ENCODE peak calls at places on chromosomes 7 and 10, in five cellular contexts. One of them, this sample, is unnamed.

GRCh38 chr10:111923032-111923431 is 260.5 kb downstream of the GPAM start:
- DNase-seq in K562: no peak
- DNase-seq in SK-N-SH: no peak
- DNase-seq in HepG2: no peak
- DNase-seq in GM12878: no peak
- DNase-seq in this sample: no peak

GRCh38 chr7:23471090-23471859 is 984 bp upstream of the IGF2BP3 start:
- DNase-seq in K562: peak
- DNase-seq in SK-N-SH: peak
- DNase-seq in HepG2: peak
- DNase-seq in GM12878: no peak
- DNase-seq in this sample: no peak

GRCh38 chr10:67668448-67668847 is 27.5 kb downstream of the CTNNA3 start:
- DNase-seq in K562: no peak
- DNase-seq in SK-N-SH: no peak
- DNase-seq in HepG2: peak
- DNase-seq in GM12878: no peak
- DNase-seq in this sample: no peak

GRCh38 chr7:9498303-9498702 is 1064.9 kb downstream of the NXPH1 start:
- DNase-seq in K562: no peak
- DNase-seq in SK-N-SH: no peak
- DNase-seq in HepG2: no peak
- DNase-seq in GM12878: no peak
- DNase-seq in this sample: no peak

GRCh38 chr10:2120781-2121180 is 383.5 kb upstream of the ADARB2 start:
- DNase-seq in K562: no peak
- DNase-seq in SK-N-SH: no peak
- DNase-seq in HepG2: no peak
- DNase-seq in GM12878: no peak
- DNase-seq in this sample: no peak

GRCh38 chr10:121695731-121696464 is 97.7 kb upstream of the FGFR2 start:
- DNase-seq in K562: no peak
- DNase-seq in SK-N-SH: no peak
- DNase-seq in HepG2: peak
- DNase-seq in GM12878: no peak
- DNase-seq in this sample: no peak

GRCh38 chr7:99314504-99314903 is 11.2 kb upstream of the ARPC1A start:
- DNase-seq in K562: no peak
- DNase-seq in SK-N-SH: no peak
- DNase-seq in HepG2: no peak
- DNase-seq in GM12878: peak
- DNase-seq in this sample: no peak

GRCh38 chr10:83917519-83918506 is 221.5 kb upstream of the GHITM start:
- DNase-seq in K562: peak
- DNase-seq in SK-N-SH: no peak
- DNase-seq in HepG2: peak
- DNase-seq in GM12878: peak
- DNase-seq in this sample: no peak

GRCh38 chr10:67156239-67156638 is 230.4 kb downstream of the LRRTM3 start:
- DNase-seq in K562: no peak
- DNase-seq in SK-N-SH: no peak
- DNase-seq in HepG2: no peak
- DNase-seq in GM12878: no peak
- DNase-seq in this sample: no peak

GRCh38 chr10:103605359-103606156 is 112.1 kb downstream of the NEURL1 start:
- DNase-seq in K562: peak
- DNase-seq in SK-N-SH: peak
- DNase-seq in HepG2: peak
- DNase-seq in GM12878: no peak
- DNase-seq in this sample: peak

GRCh38 chr10:88754272-88754671 is 5.5 kb upstream of the LIPN start:
- DNase-seq in K562: no peak
- DNase-seq in SK-N-SH: peak
- DNase-seq in HepG2: no peak
- DNase-seq in GM12878: no peak
- DNase-seq in this sample: no peak

GRCh38 chr7:7266257-7266656 is 83.9 kb downstream of the C1GALT1 start:
- DNase-seq in K562: no peak
- DNase-seq in SK-N-SH: no peak
- DNase-seq in HepG2: no peak
- DNase-seq in GM12878: no peak
- DNase-seq in this sample: no peak
- TF ChIP-seq SIN3A in K562: no peak
- TF ChIP-seq SIN3A in SK-N-SH: no peak
- TF ChIP-seq SIN3A in HepG2: no peak
- TF ChIP-seq SIN3A in GM12878: no peak
- TF ChIP-seq SIN3A in this sample: no peak

GRCh38 chr7:116776610-116777289 is 85.6 kb upstream of the CAPZA2 start:
- DNase-seq in K562: no peak
- DNase-seq in SK-N-SH: no peak
- DNase-seq in HepG2: no peak
- DNase-seq in GM12878: peak
- DNase-seq in this sample: peak

GRCh38 chr7:116776046-116776445 is 86.3 kb upstream of the CAPZA2 start:
- DNase-seq in K562: no peak
- DNase-seq in SK-N-SH: no peak
- DNase-seq in HepG2: no peak
- DNase-seq in GM12878: no peak
- DNase-seq in this sample: no peak

GRCh38 chr7:116779921-116780320 is 82.5 kb upstream of the CAPZA2 start:
- DNase-seq in K562: no peak
- DNase-seq in SK-N-SH: no peak
- DNase-seq in HepG2: no peak
- DNase-seq in GM12878: no peak
- DNase-seq in this sample: no peak

GRCh38 chr7:116779222-116779621 is 83.2 kb upstream of the CAPZA2 start:
- DNase-seq in K562: no peak
- DNase-seq in SK-N-SH: no peak
- DNase-seq in HepG2: no peak
- DNase-seq in GM12878: no peak
- DNase-seq in this sample: no peak

DNA sequence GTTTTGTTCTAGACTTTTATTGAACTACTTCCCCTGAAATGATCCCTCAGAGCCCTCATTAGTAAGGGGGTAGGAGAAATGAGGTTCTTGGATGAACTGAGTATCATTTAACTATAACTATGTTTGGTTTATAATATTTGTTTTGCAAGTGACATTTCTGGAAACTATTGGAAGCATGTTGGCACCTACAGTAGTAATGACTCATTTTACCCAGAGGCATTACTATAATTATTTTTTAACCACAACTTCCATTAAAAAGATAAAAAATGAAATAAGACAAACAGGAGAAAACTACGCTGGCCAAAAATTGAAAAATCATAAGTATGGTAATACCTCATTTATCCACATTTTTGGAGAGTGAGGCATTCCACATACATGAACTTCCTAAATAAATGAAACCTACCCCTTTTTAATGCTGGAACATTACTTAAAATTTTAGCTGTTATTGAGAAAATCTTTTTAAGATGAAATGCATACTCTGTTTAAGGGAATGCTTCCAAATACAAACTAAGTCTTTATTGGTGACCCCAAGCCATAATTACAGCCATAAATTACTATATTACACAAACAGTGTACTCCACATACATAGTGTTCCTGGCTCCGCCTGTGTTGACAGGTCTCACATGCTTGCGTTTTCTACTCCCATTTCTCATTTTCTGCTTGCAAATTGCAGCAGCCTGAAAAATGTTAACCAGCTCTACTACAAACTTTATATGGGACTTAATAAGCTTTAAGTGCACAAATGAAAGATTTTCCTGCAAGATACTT is 84.6 kb upstream of the CAPZA2 start:
- DNase-seq in K562: no peak
- DNase-seq in SK-N-SH: no peak
- DNase-seq in HepG2: no peak
- DNase-seq in GM12878: no peak
- DNase-seq in this sample: no peak
- TF ChIP-seq REST in K562: no peak
- TF ChIP-seq REST in SK-N-SH: no peak
- TF ChIP-seq REST in HepG2: no peak
- TF ChIP-seq REST in GM12878: no peak
- TF ChIP-seq REST in this sample: no peak

GRCh38 chr10:62610649-62611229 is 193.8 kb upstream of the ADO start:
- DNase-seq in K562: peak
- DNase-seq in SK-N-SH: peak
- DNase-seq in HepG2: peak
- DNase-seq in GM12878: no peak
- DNase-seq in this sample: no peak
- TF ChIP-seq SIN3A in K562: no peak
- TF ChIP-seq SIN3A in SK-N-SH: no peak
- TF ChIP-seq SIN3A in HepG2: no peak
- TF ChIP-seq SIN3A in GM12878: no peak
- TF ChIP-seq SIN3A in this sample: no peak

GRCh38 chr10:23610626-23611307 is 171.9 kb downstream of the OTUD1 start:
- DNase-seq in K562: no peak
- DNase-seq in SK-N-SH: no peak
- DNase-seq in HepG2: no peak
- DNase-seq in GM12878: no peak
- DNase-seq in this sample: no peak
- TF ChIP-seq REST in K562: no peak
- TF ChIP-seq REST in SK-N-SH: no peak
- TF ChIP-seq REST in HepG2: no peak
- TF ChIP-seq REST in GM12878: no peak
- TF ChIP-seq REST in this sample: no peak

GRCh38 chr10:133245439-133246235 is 8.0 kb downstream of the VENTX start:
- DNase-seq in K562: peak
- DNase-seq in SK-N-SH: no peak
- DNase-seq in HepG2: peak
- DNase-seq in GM12878: no peak
- DNase-seq in this sample: no peak
- TF ChIP-seq SIN3A in K562: no peak
- TF ChIP-seq SIN3A in SK-N-SH: no peak
- TF ChIP-seq SIN3A in HepG2: no peak
- TF ChIP-seq SIN3A in GM12878: no peak
- TF ChIP-seq SIN3A in this sample: no peak

GRCh38 chr10:51547941-51548340 is 151.5 kb downstream of the CSTF2T start:
- DNase-seq in K562: no peak
- DNase-seq in SK-N-SH: no peak
- DNase-seq in HepG2: no peak
- DNase-seq in GM12878: no peak
- DNase-seq in this sample: no peak
- TF ChIP-seq REST in K562: no peak
- TF ChIP-seq REST in SK-N-SH: no peak
- TF ChIP-seq REST in HepG2: no peak
- TF ChIP-seq REST in GM12878: no peak
- TF ChIP-seq REST in this sample: no peak